ENCODE peak calls at places on chromosome 15, in five cellular contexts. H is esophagus squamous epithelium, X is HepG2, S is NB4, W is Peyer's patch. R is an unnamed sample.

GRCh38 chr15:80439140-80439539 is 35.0 kb downstream of the ARNT2 start:
- DNase-seq in H (no peak), X (no peak), S (no peak), W (no peak), R (no peak)

GRCh38 chr15:52021128-52021671 is 2.2 kb downstream of the MAPK6 start:
- DNase-seq in H (no peak), X (peak), S (peak), W (peak), R (peak)

GRCh38 chr15:66725468-66725785 is 23.4 kb downstream of the SMAD6 start:
- DNase-seq in H (no peak), X (no peak), S (no peak), W (no peak), R (no peak)

GRCh38 chr15:58552505-58553364 is 120.9 kb downstream of the LIPC start:
- DNase-seq in H (no peak), X (no peak), S (no peak), W (no peak), R (peak)

GRCh38 chr15:61621146-61621545 is 392.0 kb upstream of the RORA start:
- DNase-seq in H (no peak), X (peak), S (peak), W (no peak), R (no peak)

GRCh38 chr15:62912808-62913207 is 129.7 kb upstream of the TPM1 start:
- DNase-seq in H (no peak), X (no peak), S (no peak), W (no peak), R (no peak)

GRCh38 chr15:74226761-74227540 is 9.2 kb upstream of the CCDC33 start:
- DNase-seq in H (no peak), X (no peak), S (no peak), W (no peak), R (no peak)

GRCh38 chr15:64099379-64099778 is 3.6 kb downstream of the SNX1 start:
- DNase-seq in H (no peak), X (no peak), S (no peak), W (no peak), R (no peak)

GRCh38 chr15:60555814-60556213 is 76.9 kb upstream of the ICE2 start:
- DNase-seq in H (no peak), X (no peak), S (no peak), W (no peak), R (no peak)

GRCh38 chr15:64894395-64895056 is 17.2 kb upstream of the ANKDD1A start:
- DNase-seq in H (peak), X (no peak), S (peak), W (peak), R (peak)

GRCh38 chr15:84598993-84599392 is 1.8 kb upstream of the ZSCAN2 start:
- DNase-seq in H (no peak), X (peak), S (peak), W (peak), R (no peak)

GRCh38 chr15:25787855-25788521 is 75.1 kb downstream of the ATP10A start:
- DNase-seq in H (no peak), X (peak), S (peak), W (no peak), R (no peak)

GRCh38 chr15:38562278-38562677 is 2.3 kb downstream of the RASGRP1 start:
- DNase-seq in H (no peak), X (no peak), S (no peak), W (no peak), R (no peak)

GRCh38 chr15:48281674-48282073 is 49.6 kb upstream of the DUT start:
- DNase-seq in H (no peak), X (no peak), S (no peak), W (no peak), R (no peak)

GRCh38 chr15:63463793-63464192 is 40.6 kb upstream of the USP3 start:
- DNase-seq in H (no peak), X (no peak), S (no peak), W (no peak), R (no peak)

GRCh38 chr15:36579792-36580431 is 486 bp downstream of the CDIN1 start:
- DNase-seq in H (no peak), X (peak), S (no peak), W (peak), R (no peak)

GRCh38 chr15:72358532-72359180 is 17.2 kb downstream of the HEXA start:
- DNase-seq in H (peak), X (peak), S (no peak), W (no peak), R (peak)

GRCh38 chr15:84750583-84751092 is 2.2 kb downstream of the ZNF592 start:
- DNase-seq in H (no peak), X (no peak), S (peak), W (peak), R (no peak)

GRCh38 chr15:33086500-33087141 is 107.9 kb downstream of the FMN1 start:
- DNase-seq in H (no peak), X (peak), S (peak), W (no peak), R (no peak)

GRCh38 chr15:95284933-95285401 is 1045.5 kb upstream of the NR2F2 start:
- DNase-seq in H (no peak), X (no peak), S (peak), W (no peak), R (no peak)

GRCh38 chr15:78002996-78003395 is 74.5 kb downstream of the TBC1D2B start:
- DNase-seq in H (no peak), X (no peak), S (no peak), W (no peak), R (peak)

GRCh38 chr15:41207687-41208448 is 22.7 kb downstream of the EXD1 start:
- DNase-seq in H (no peak), X (no peak), S (no peak), W (no peak), R (no peak)

GRCh38 chr15:61339526-61339925 is 110.4 kb upstream of the RORA start:
- DNase-seq in H (no peak), X (no peak), S (no peak), W (no peak), R (no peak)

GRCh38 chr15:78131295-78132021 is at the start of gene CIB2:
- DNase-seq in H (no peak), X (peak), S (peak), W (peak), R (no peak)

GRCh38 chr15:62360286-62360685 is 195.2 kb upstream of the C2CD4B start:
- DNase-seq in H (no peak), X (no peak), S (no peak), W (no peak), R (no peak)

GRCh38 chr15:66841953-66842681 is 140.1 kb downstream of the SMAD6 start:
- DNase-seq in H (peak), X (peak), S (peak), W (peak), R (peak)

DNA sequence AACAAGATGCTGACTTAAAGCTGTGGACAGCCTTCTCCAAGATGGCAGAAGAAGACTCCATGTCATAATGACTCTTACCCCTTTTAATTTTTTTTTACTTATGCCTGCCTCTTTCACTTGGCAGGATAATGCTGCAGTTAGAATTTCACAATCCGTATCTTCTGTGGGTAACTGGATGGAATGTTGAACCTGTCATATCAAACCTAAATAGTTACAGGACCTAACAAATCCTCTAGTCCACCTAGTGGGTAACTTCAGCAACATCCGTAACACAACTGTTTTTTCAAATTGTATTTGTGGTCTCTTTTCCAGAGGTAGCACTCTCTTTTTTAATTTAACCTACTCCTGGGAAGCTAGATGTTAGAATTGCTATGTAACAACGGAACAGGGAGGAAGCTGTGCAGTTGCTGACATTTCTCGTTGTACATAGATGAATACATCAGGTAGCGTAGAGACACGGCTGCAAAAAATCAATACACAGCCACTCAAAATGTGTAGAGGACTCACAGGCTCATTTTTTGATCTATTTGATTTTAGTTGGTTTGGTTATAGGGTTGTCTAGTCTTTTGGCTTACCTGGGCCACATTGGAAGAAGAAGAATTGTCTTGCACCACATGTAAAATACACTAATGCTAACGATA is 43.9 kb upstream of the TRPM1 start:
- DNase-seq in H (no peak), X (peak), S (peak), W (no peak), R (no peak)
- TF ChIP-seq CTCF in H (no peak), X (no peak), S (no peak), W (no peak), R (no peak)

GRCh38 chr15:90184119-90184785 is 16.9 kb upstream of the SEMA4B start:
- DNase-seq in H (peak), X (peak), S (no peak), W (peak), R (peak)
- TF ChIP-seq POLR2A in H (no peak), X (no peak), S (no peak), W (peak), R (no peak)

GRCh38 chr15:39976291-39977274 is 42.7 kb downstream of the EIF2AK4 start:
- DNase-seq in H (no peak), X (peak), S (no peak), W (peak), R (peak)
- TF ChIP-seq CTCF in H (peak), X (peak), S (no peak), W (peak), R (no peak)

GRCh38 chr15:34364041-34364440 is 3.0 kb downstream of the LPCAT4 start:
- DNase-seq in H (no peak), X (no peak), S (no peak), W (no peak), R (no peak)

GRCh38 chr15:34365836-34366235 is 1.2 kb downstream of the LPCAT4 start:
- DNase-seq in H (no peak), X (no peak), S (no peak), W (no peak), R (no peak)

GRCh38 chr15:34365073-34365825 is 1.7 kb downstream of the LPCAT4 start:
- DNase-seq in H (no peak), X (no peak), S (peak), W (no peak), R (no peak)

GRCh38 chr15:34367128-34368081 is at the start of gene LPCAT4:
- DNase-seq in H (peak), X (peak), S (peak), W (peak), R (peak)

DNA sequence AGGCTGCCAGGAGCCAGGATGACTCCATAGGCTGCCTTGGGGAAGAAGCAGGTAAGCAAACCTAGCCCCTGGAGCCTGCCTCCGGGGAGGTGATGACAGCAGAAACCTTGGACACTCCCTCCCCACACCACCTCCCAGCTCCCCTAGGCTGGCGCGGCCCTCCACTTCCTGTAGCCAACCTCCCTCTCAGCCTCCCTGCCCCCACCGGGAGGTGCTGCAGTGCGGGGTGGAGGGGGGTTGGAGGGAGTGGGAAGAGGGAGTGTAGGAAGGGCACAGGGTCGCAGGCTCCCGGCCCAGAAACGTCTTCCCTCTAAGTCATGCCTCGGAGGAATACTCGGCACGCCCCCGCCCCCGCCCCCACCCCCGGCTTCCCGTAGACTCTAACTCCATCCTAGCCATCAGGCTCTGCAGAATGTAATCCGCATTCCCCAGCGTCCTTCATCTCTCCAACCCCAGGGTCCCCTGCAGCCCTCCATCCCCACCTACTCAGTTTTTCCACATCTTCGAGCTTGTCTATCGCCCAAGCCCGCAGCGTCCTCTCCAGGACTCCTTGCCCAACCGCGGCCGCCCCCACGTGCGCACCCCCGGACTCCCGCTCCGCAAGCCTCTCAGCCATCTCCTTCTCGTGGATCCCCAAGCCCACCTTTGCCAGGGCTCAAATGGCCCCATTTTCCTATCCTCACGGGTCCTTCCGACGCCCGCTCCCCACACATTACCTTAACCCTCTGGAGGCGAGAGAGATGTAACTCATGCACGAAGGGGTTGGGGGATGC is 539 bp downstream of the LPCAT4 start:
- DNase-seq in H (no peak), X (peak), S (peak), W (peak), R (peak)
- TF ChIP-seq POLR2A in H (no peak), X (peak), S (no peak), W (peak), R (no peak)

DNA sequence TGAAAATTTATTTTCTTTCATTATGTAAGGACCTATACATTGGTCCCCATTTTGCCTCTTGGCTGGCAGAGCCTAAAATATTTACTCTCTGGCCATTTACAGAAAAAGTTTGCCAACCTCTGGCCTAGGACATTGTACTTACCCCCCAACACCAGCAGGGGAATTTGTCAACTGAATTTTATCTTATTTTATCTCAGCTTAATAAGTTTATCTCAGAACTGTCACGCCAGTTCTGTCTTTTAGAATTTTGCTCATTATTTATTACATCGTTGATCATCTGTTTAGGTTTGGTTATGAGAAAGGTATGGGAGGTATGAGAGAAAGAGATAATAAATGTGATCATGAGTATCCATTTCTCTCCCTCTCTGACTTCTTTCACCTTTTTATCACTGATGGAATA is 38.3 kb downstream of the CHD2 start:
- DNase-seq in H (no peak), X (no peak), S (no peak), W (no peak), R (no peak)
- TF ChIP-seq CTCF in H (peak), X (no peak), S (peak), W (peak), R (no peak)

GRCh38 chr15:43009206-43009605 is 88.6 kb upstream of the TTBK2 start:
- DNase-seq in H (no peak), X (no peak), S (no peak), W (no peak), R (no peak)
- TF ChIP-seq POLR2A in H (no peak), X (no peak), S (no peak), W (no peak), R (no peak)

DNA sequence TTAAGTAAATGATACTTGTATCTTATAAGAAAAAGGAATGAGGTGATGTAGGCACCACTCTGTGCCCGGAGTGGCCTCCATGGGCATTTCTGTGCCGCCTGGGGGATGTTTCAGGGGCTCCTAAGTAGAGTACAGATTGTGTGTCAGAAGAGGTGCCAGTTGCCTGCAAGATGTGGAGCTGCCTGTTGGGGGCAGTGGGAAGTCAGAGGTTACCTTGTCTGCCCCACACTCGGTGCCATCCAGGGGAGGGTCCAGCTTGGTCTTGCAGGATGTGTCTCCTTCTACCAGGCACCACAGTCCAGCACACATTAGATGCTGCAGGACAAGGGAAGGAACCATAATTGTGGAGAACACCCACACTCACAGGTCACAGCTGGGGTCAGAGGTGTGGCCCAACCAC is 208.8 kb downstream of the ADAMTS17 start:
- DNase-seq in H (no peak), X (no peak), S (no peak), W (no peak), R (no peak)
- TF ChIP-seq CTCF in H (no peak), X (no peak), S (no peak), W (no peak), R (no peak)

R was measured in lower leg skin.